ENCODE peak calls at places on chromosomes 6 and 20, in four cellular contexts. D is activated CD8-positive, alpha-beta memory T cell treated with anti-CD3 and anti-CD28 coated beads, Interleukin-2, amount 10 ng/mL, durations not matched to agents 7 days and 5 days; B is progenitor cell of endocrine pancreas; X is spleen. G is an unnamed sample.

GRCh38 chr6:51959744-51960383 is 127.5 kb downstream of the PKHD1 start:
- DNase-seq in X (no peak), B (peak), D (peak), G (no peak)

GRCh38 chr6:135182120-135182992 is 1.2 kb downstream of the MYB start:
- DNase-seq in B (peak), D (peak), X (peak), G (peak)

GRCh38 chr20:20267685-20268429 is 100.0 kb upstream of the INSM1 start:
- DNase-seq in B (no peak), D (no peak), X (no peak), G (no peak)

GRCh38 chr20:59044295-59044694 is 1.7 kb upstream of the PRELID3B start:
- DNase-seq in B (no peak), X (no peak), D (no peak), G (no peak)

GRCh38 chr6:162385980-162386379 is 341.6 kb downstream of the PRKN start:
- DNase-seq in X (no peak), B (no peak), D (no peak), G (no peak)

GRCh38 chr20:22630698-22631097 is 46.3 kb upstream of the FOXA2 start:
- DNase-seq in B (no peak), D (no peak), X (no peak), G (no peak)

GRCh38 chr6:127515234-127515793 is 3.8 kb downstream of the MTCL3 start:
- DNase-seq in D (peak), X (no peak), B (peak), G (peak)

GRCh38 chr6:35264550-35265274 is 5.2 kb downstream of the ZNF76 start:
- DNase-seq in X (no peak), B (no peak), D (no peak), G (no peak)

GRCh38 chr20:21397341-21398108 is at the start of gene NKX2-4:
- DNase-seq in X (no peak), B (no peak), D (no peak), G (no peak)

GRCh38 chr6:150323205-150323604 is 45.6 kb upstream of the IYD start:
- DNase-seq in X (no peak), B (no peak), D (no peak), G (no peak)